ENCODE peak calls at places on chromosomes 4 and X, in four cellular contexts. Y, Z, B and H are unnamed samples.

GRCh38 chr4:101259876-101260275 is 87.5 kb downstream of the PPP3CA start:
- DNase-seq in Z (peak), B (no peak), Y (no peak), H (no peak)

GRCh38 chr4:57064811-57065711 is 45.1 kb downstream of the IGFBP7 start:
- DNase-seq in Y (no peak), Z (peak), B (no peak), H (no peak)

GRCh38 chr4:109302366-109303140 is at the start of gene COL25A1:
- DNase-seq in Y (no peak), B (peak), Z (peak), H (no peak)

GRCh38 chr4:153566751-153567150 is 100.6 kb downstream of the TMEM131L start:
- DNase-seq in Z (no peak), B (no peak), Y (no peak), H (no peak)

GRCh38 chrX:65406532-65406931 is 128.1 kb downstream of the LAS1L start:
- DNase-seq in B (no peak), Y (no peak), Z (no peak), H (no peak)

GRCh38 chr4:183478123-183478522 is 26.7 kb upstream of the ING2 start:
- DNase-seq in Y (no peak), B (no peak), Z (no peak), H (no peak)

GRCh38 chr4:39649639-39650265 is 11.1 kb upstream of the SMIM14 start:
- DNase-seq in Z (no peak), Y (no peak), B (no peak), H (no peak)

GRCh38 chr4:183600189-183600685 is 58.7 kb downstream of the RWDD4 start:
- DNase-seq in Z (no peak), B (no peak), Y (no peak), H (no peak)

GRCh38 chrX:124256981-124257380 is 75.5 kb upstream of the TEX13D start:
- DNase-seq in B (no peak), Y (no peak), Z (no peak), H (no peak)